ENCODE peak calls at places on chromosomes 11 and 22, in four cellular contexts. One of them, this sample, is unnamed.

GRCh38 chr11:104968856-104969776 is 742 bp upstream of the CASP4 start:
- DNase-seq in stromal cell of bone marrow: peak; percentile 15
- DNase-seq in NCI-H1417: peak; percentile 30
- DNase-seq in hepatic stellate cell: peak; percentile 21
- DNase-seq in this sample: peak; percentile 6

GRCh38 chr22:39439170-39439569 is 17.6 kb upstream of the MGAT3 start:
- DNase-seq in stromal cell of bone marrow: peak; percentile 21
- DNase-seq in NCI-H1417: no peak
- DNase-seq in hepatic stellate cell: peak; percentile 81
- DNase-seq in this sample: no peak

GRCh38 chr11:19365743-19366410 is 125.1 kb upstream of the E2F8 start:
- DNase-seq in stromal cell of bone marrow: no peak
- DNase-seq in NCI-H1417: no peak
- DNase-seq in hepatic stellate cell: no peak
- DNase-seq in this sample: no peak

GRCh38 chr11:111225871-111226270 is 19.7 kb upstream of the POU2AF2 start:
- DNase-seq in stromal cell of bone marrow: no peak
- DNase-seq in NCI-H1417: no peak
- DNase-seq in hepatic stellate cell: no peak
- DNase-seq in this sample: peak; percentile 69

GRCh38 chr11:93740031-93740801 is 1.1 kb downstream of the TAF1D start:
- DNase-seq in stromal cell of bone marrow: no peak
- DNase-seq in NCI-H1417: no peak
- DNase-seq in hepatic stellate cell: peak; percentile 60
- DNase-seq in this sample: peak; percentile 59

GRCh38 chr22:45846952-45847351 is 130.0 kb downstream of the WNT7B start:
- DNase-seq in stromal cell of bone marrow: no peak
- DNase-seq in NCI-H1417: no peak
- DNase-seq in hepatic stellate cell: no peak
- DNase-seq in this sample: no peak

GRCh38 chr11:55914482-55914881 is at the start of gene OR5W2:
- DNase-seq in stromal cell of bone marrow: no peak
- DNase-seq in NCI-H1417: no peak
- DNase-seq in hepatic stellate cell: no peak
- DNase-seq in this sample: no peak

GRCh38 chr11:114261791-114262190 is 34.4 kb upstream of the NNMT start:
- DNase-seq in stromal cell of bone marrow: no peak
- DNase-seq in NCI-H1417: no peak
- DNase-seq in hepatic stellate cell: no peak
- DNase-seq in this sample: no peak

GRCh38 chr11:3153291-3153861 is 11.7 kb downstream of the OSBPL5 start:
- DNase-seq in stromal cell of bone marrow: peak; percentile 62
- DNase-seq in NCI-H1417: no peak
- DNase-seq in hepatic stellate cell: peak; percentile 89
- DNase-seq in this sample: no peak

GRCh38 chr22:43867839-43868652 is 5.7 kb upstream of the SULT4A1 start:
- DNase-seq in stromal cell of bone marrow: peak; percentile 31
- DNase-seq in NCI-H1417: no peak
- DNase-seq in hepatic stellate cell: peak; percentile 61
- DNase-seq in this sample: no peak

GRCh38 chr22:26398741-26399153 is 30.3 kb upstream of the ASPHD2 start:
- DNase-seq in stromal cell of bone marrow: peak; percentile 91
- DNase-seq in NCI-H1417: peak; percentile 60
- DNase-seq in hepatic stellate cell: peak; percentile 71
- DNase-seq in this sample: peak; percentile 71

GRCh38 chr22:30617819-30618218 is 10.8 kb downstream of the TCN2 start:
- DNase-seq in stromal cell of bone marrow: no peak
- DNase-seq in NCI-H1417: no peak
- DNase-seq in hepatic stellate cell: no peak
- DNase-seq in this sample: no peak

GRCh38 chr11:75816561-75817239 is 1.7 kb downstream of the UVRAG start:
- DNase-seq in stromal cell of bone marrow: no peak
- DNase-seq in NCI-H1417: no peak
- DNase-seq in hepatic stellate cell: no peak
- DNase-seq in this sample: peak; percentile 73

GRCh38 chr22:29768052-29768680 is 997 bp downstream of the UQCR10 start:
- DNase-seq in stromal cell of bone marrow: no peak
- DNase-seq in NCI-H1417: no peak
- DNase-seq in hepatic stellate cell: no peak
- DNase-seq in this sample: no peak

GRCh38 chr11:112785717-112786116 is 175.5 kb upstream of the NCAM1 start:
- DNase-seq in stromal cell of bone marrow: peak; percentile 70
- DNase-seq in NCI-H1417: no peak
- DNase-seq in hepatic stellate cell: no peak
- DNase-seq in this sample: no peak

GRCh38 chr11:2703487-2704141 is 3.8 kb upstream of the KCNQ1OT1 start:
- DNase-seq in stromal cell of bone marrow: no peak
- DNase-seq in NCI-H1417: no peak
- DNase-seq in hepatic stellate cell: no peak
- DNase-seq in this sample: peak; percentile 30

GRCh38 chr11:122618927-122619326 is 36.6 kb upstream of the UBASH3B start:
- DNase-seq in stromal cell of bone marrow: no peak
- DNase-seq in NCI-H1417: no peak
- DNase-seq in hepatic stellate cell: no peak
- DNase-seq in this sample: no peak